ENCODE peak calls at places on chromosomes 2 and 18, in eight cellular contexts. U is lower lobe of right lung, C is upper lobe of right lung, L is left lung, M is tibial nerve, P is breast epithelium, H is endothelial cell of umbilical vein, S is transverse colon. Z is an unnamed sample. For H3K4me1, the result is how much of the 10 kb centered on the place peaks cover.

GRCh38 chr2:105125920-105126319 is 88.1 kb downstream of the MRPS9 start:
- DNase-seq in C (no peak), H (no peak), L (no peak), U (no peak), S (no peak), P (no peak), M (no peak), Z (no peak)

GRCh38 chr2:7097353-7097895 is 180.2 kb downstream of the RNF144A start:
- DNase-seq in M (peak), L (peak), H (peak), C (peak), P (peak), U (peak), S (peak), Z (peak)

GRCh38 chr2:63661076-63661475 is 72.3 kb downstream of the MDH1 start:
- DNase-seq in S (no peak), L (no peak), M (no peak), P (no peak), C (no peak), U (no peak), H (peak), Z (no peak)

GRCh38 chr2:235598842-235599531 is 105.1 kb downstream of the AGAP1 start:
- DNase-seq in C (no peak), L (no peak), S (no peak), H (no peak), M (no peak), P (no peak), U (no peak), Z (no peak)

GRCh38 chr2:2324565-2325101 is 6.4 kb downstream of the MYT1L start:
- DNase-seq in P (no peak), L (no peak), H (no peak), U (no peak), M (no peak), C (no peak), S (no peak), Z (no peak)

GRCh38 chr2:240565267-240566202 is 2.7 kb upstream of the RNPEPL1 start:
- DNase-seq in U (peak), P (peak), C (peak), L (peak), S (peak), H (peak), M (no peak), Z (peak)

GRCh38 chr2:136118819-136119716 is 1.1 kb upstream of the CXCR4 start:
- DNase-seq in S (peak), U (peak), C (peak), P (no peak), L (peak), M (peak), H (no peak), Z (peak)

GRCh38 chr2:47354817-47355653 is 47.9 kb upstream of the MSH2 start:
- DNase-seq in C (no peak), S (no peak), P (no peak), L (no peak), U (no peak), H (no peak), M (no peak), Z (no peak)

GRCh38 chr2:79935771-79936657 is 368.5 kb downstream of the LRRTM1 start:
- DNase-seq in H (peak), U (no peak), M (peak), S (peak), C (no peak), L (no peak), P (no peak), Z (no peak)

GRCh38 chr18:79111483-79111882 is 42.3 kb downstream of the ATP9B start:
- DNase-seq in P (no peak), M (no peak), L (no peak), C (no peak), H (no peak), S (no peak), U (no peak), Z (no peak)

GRCh38 chr2:159604159-159604558 is 12.2 kb downstream of the BAZ2B start:
- DNase-seq in M (no peak), C (no peak), S (no peak), H (no peak), L (no peak), U (no peak), P (no peak), Z (no peak)

GRCh38 chr2:144711084-144711483 is 191.2 kb upstream of the ZEB2 start:
- DNase-seq in U (no peak), P (no peak), M (no peak), C (no peak), H (no peak), S (no peak), L (no peak), Z (no peak)

GRCh38 chr18:7388752-7389151 is 157.9 kb downstream of the LRRC30 start:
- DNase-seq in S (no peak), H (no peak), M (no peak), C (no peak), P (no peak), U (no peak), L (no peak), Z (no peak)

GRCh38 chr2:222499226-222499625 is 74.9 kb downstream of the SGPP2 start:
- DNase-seq in H (no peak), U (no peak), S (no peak), C (no peak), P (no peak), M (no peak), L (no peak), Z (no peak)

GRCh38 chr18:58255701-58256311 is 211.8 kb downstream of the NEDD4L start:
- DNase-seq in L (peak), U (no peak), M (no peak), S (no peak), P (no peak), C (no peak), H (no peak), Z (no peak)

GRCh38 chr2:127511090-127511489 is 15.2 kb downstream of the IWS1 start:
- DNase-seq in U (no peak), M (no peak), S (no peak), C (no peak), L (no peak), P (no peak), H (no peak), Z (no peak)
- H3K4me1 ChIP-seq in U (half or more), M (under half), S (half or more), C (under half), L (half or more), P (under half), H (under half), Z (under half)

GRCh38 chr2:122205637-122206036 is 450.2 kb downstream of the TSN start:
- DNase-seq in U (no peak), P (no peak), S (no peak), L (no peak), M (no peak), H (no peak), C (no peak), Z (no peak)

GRCh38 chr2:122206101-122206500 is 450.6 kb downstream of the TSN start:
- DNase-seq in M (no peak), U (no peak), S (no peak), H (no peak), L (no peak), P (no peak), C (no peak), Z (no peak)

GRCh38 chr2:122209377-122209776 is 453.9 kb downstream of the TSN start:
- DNase-seq in P (no peak), S (no peak), H (no peak), L (no peak), C (no peak), U (no peak), M (no peak), Z (no peak)

DNA sequence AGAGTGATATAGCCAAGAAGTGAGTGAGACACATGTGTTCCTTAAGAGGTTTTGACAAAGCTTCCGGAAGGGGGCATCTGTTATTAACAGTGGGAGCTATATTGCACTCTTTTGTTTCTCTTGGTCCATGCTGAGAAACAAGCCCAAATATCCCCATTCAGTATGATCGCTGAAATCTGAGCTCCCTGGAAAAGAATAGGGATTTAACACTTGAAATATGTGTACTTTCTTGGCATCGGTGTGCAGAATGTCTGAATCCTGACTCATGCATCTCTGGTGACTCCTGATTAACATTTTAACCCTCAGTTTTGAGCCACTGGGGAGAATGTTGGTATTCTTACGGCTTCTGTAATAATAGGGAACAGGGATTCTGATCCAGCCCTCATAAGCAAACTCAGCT is 448.1 kb downstream of the TSN start:
- DNase-seq in U (no peak), C (no peak), H (peak), S (no peak), P (no peak), L (no peak), M (no peak), Z (no peak)
- H3K4me3 ChIP-seq in U (no peak), C (no peak), H (no peak), S (no peak), P (no peak), L (no peak), M (no peak), Z (no peak)

DNA sequence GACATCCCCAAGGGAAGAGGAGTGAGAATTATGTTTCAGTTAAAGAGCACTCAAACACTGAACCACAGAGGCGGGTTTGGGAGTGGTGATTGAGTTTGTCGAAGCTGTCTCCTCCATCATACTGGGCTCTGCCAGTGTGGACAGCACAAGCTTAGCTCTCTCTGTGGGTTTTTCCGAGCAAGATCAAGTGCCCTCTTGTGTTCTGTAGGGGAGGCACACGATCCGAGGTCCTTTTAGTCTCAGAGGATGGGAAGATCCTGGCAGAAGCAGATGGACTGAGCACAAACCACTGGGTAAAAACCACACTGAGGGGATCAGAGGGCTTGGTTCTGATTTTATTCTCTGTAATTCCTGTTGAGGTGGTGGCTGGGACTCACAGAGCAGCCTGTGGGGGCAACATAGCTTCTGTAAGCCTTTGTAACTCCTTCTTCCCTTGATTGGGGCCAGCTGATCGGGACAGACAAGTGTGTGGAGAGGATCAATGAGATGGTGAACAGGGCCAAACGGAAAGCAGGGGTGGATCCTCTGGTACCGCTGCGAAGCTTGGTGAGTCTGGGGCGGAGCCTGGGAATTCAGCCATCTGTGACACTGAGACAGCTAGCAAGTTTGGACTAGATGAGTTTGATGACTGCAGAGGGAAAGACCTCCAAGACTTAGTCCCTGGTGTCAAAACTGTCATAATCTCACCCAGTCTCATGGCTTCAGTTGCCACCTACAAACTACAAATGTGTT is 2.0 kb downstream of the NAGK start:
- DNase-seq in H (no peak), P (no peak), S (no peak), C (no peak), M (no peak), U (no peak), L (no peak), Z (no peak)
- H3K4me1 ChIP-seq in H (under half), P (under half), S (under half), C (under half), M (under half), U (half or more), L (half or more), Z (under half)

GRCh38 chr2:176768185-176768584 is 444.4 kb upstream of the HNRNPA3 start:
- DNase-seq in S (peak), C (no peak), P (no peak), M (no peak), U (no peak), H (no peak), L (no peak), Z (peak)

GRCh38 chr2:176766005-176766404 is 446.6 kb upstream of the HNRNPA3 start:
- DNase-seq in C (no peak), P (no peak), U (no peak), H (no peak), L (no peak), S (no peak), M (no peak), Z (no peak)

GRCh38 chr2:176772816-176773215 is 439.8 kb upstream of the HNRNPA3 start:
- DNase-seq in M (no peak), L (no peak), S (no peak), C (no peak), H (no peak), U (no peak), P (no peak), Z (no peak)

GRCh38 chr2:176769021-176769420 is 443.6 kb upstream of the HNRNPA3 start:
- DNase-seq in M (no peak), U (no peak), H (no peak), L (no peak), C (no peak), P (no peak), S (no peak), Z (no peak)

DNA sequence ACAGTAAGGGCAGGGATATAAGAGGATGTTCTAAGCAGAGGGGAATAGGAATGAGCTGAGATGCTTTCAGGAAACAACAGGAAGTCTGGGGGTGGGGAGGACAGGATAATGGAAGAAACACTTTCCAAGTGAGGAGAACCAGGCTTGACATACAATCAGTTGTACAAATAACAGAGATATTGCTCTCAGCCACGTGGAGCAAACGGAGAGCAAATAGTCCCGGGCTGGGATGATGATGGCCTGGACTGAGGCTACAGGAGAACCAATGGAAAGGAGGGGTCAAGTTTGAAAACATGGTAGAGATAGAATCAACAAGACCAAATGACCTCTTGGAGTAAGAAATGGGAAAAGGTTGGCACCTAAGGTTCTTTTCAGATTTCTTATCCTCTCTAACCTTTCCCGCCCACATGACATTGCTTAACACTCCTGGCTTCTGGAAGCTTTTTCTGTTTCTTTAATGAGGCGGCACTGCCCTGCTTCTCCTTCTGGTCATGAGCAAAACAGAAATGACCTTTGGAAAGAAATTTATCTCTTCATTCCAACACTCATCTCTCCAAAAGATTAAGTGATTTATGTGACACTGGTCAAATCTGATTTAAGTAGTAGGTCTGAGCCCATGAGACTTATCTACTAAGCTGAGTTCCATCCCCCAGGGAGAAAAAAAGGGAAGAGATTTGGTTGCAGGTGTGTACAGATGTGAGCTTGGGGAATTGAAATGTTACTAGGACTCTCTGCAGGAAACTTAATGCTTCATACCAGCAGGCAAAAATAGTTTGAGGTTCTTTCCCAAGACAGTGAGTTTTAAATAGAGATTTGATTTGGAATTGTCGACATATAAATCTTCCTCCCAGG is 442.9 kb upstream of the HNRNPA3 start:
- DNase-seq in U (no peak), L (no peak), S (no peak), C (no peak), P (no peak), H (no peak), M (no peak), Z (no peak)
- H3K4me3 ChIP-seq in U (no peak), L (no peak), S (no peak), C (no peak), P (no peak), H (no peak), M (no peak), Z (no peak)